ENCODE peak calls at places on chromosomes 16 and 17, in four cellular contexts. U is retina, S is NCI-H1436, J is progenitor cell of endocrine pancreas. L is an unnamed sample.
A peak's percentile ranks its signal among the peaks of the same experiment; 100 is the strongest.

GRCh38 chr16:935684-936083 is 35.1 kb downstream of the LMF1 start:
- DNase-seq in U (no peak), S (no peak), J (no peak), L (no peak)

GRCh38 chr17:77323413-77324171 is 182.8 kb downstream of the SEC14L1 start:
- DNase-seq in U (no peak), S (no peak), J (no peak), L (no peak)

GRCh38 chr17:51666971-51667721 is 406.8 kb downstream of the UTP18 start:
- DNase-seq in J (no peak), S (no peak), U (no peak), L (no peak)

GRCh38 chr17:41870627-41871026 is 5.4 kb upstream of the KLHL11 start:
- DNase-seq in J (no peak), S (no peak), U (no peak), L (no peak)

GRCh38 chr16:11698271-11698689 is 30.0 kb downstream of the SNN start:
- DNase-seq in U (no peak), J (no peak), S (no peak), L (no peak)

GRCh38 chr17:75743625-75744206 is 21.3 kb downstream of the GALK1 start:
- DNase-seq in J (no peak), U (no peak), S (no peak), L (no peak)

GRCh38 chr17:15456972-15457722 is 10.3 kb downstream of the CDRT4 start:
- DNase-seq in J (no peak), S (no peak), U (no peak), L (no peak)

GRCh38 chr17:41657936-41658335 is 30.7 kb upstream of the EIF1 start:
- DNase-seq in S (no peak), J (no peak), U (no peak), L (no peak)

GRCh38 chr16:21083729-21084268 is 66.8 kb downstream of the DNAH3 start:
- DNase-seq in J (peak; percentile 27), S (peak; percentile 27), U (peak; percentile 61), L (no peak)

L was measured in keratinocyte.